ENCODE peak calls at places on chromosomes 6 and 20, in eight cellular contexts. One of them, this sample, is unnamed.

GRCh38 chr20:4383966-4384365 is 337.7 kb upstream of the PRND start:
- DNase-seq in pons: no peak
- DNase-seq in activated naive CD4-positive, alpha-beta T cell treated with anti-CD3 and anti-CD28 coated beads, Interleukin-2, amount 10 ng/mL, durations not matched to agents 7 days and 5 days: no peak
- DNase-seq in SJSA1: no peak
- DNase-seq in fibroblast of mammary gland: peak
- DNase-seq in LoVo: no peak
- DNase-seq in T follicular helper cell: no peak
- DNase-seq in GM12865: no peak
- DNase-seq in this sample: no peak

GRCh38 chr20:10427060-10427692 is 6.8 kb downstream of the MKKS start:
- DNase-seq in T follicular helper cell: peak
- DNase-seq in LoVo: peak
- DNase-seq in pons: peak
- DNase-seq in fibroblast of mammary gland: peak
- DNase-seq in SJSA1: peak
- DNase-seq in activated naive CD4-positive, alpha-beta T cell treated with anti-CD3 and anti-CD28 coated beads, Interleukin-2, amount 10 ng/mL, durations not matched to agents 7 days and 5 days: peak
- DNase-seq in GM12865: peak
- DNase-seq in this sample: peak

GRCh38 chr6:86937219-86938079 is at the start of gene HTR1E:
- DNase-seq in T follicular helper cell: no peak
- DNase-seq in LoVo: no peak
- DNase-seq in fibroblast of mammary gland: peak
- DNase-seq in pons: no peak
- DNase-seq in SJSA1: peak
- DNase-seq in GM12865: peak
- DNase-seq in activated naive CD4-positive, alpha-beta T cell treated with anti-CD3 and anti-CD28 coated beads, Interleukin-2, amount 10 ng/mL, durations not matched to agents 7 days and 5 days: no peak
- DNase-seq in this sample: peak

GRCh38 chr20:63312690-63313348 is 19.8 kb downstream of the COL20A1 start:
- DNase-seq in T follicular helper cell: no peak
- DNase-seq in fibroblast of mammary gland: no peak
- DNase-seq in pons: no peak
- DNase-seq in LoVo: no peak
- DNase-seq in SJSA1: no peak
- DNase-seq in activated naive CD4-positive, alpha-beta T cell treated with anti-CD3 and anti-CD28 coated beads, Interleukin-2, amount 10 ng/mL, durations not matched to agents 7 days and 5 days: no peak
- DNase-seq in GM12865: no peak
- DNase-seq in this sample: no peak

GRCh38 chr20:6703047-6703446 is 64.4 kb upstream of the BMP2 start:
- DNase-seq in SJSA1: no peak
- DNase-seq in fibroblast of mammary gland: no peak
- DNase-seq in activated naive CD4-positive, alpha-beta T cell treated with anti-CD3 and anti-CD28 coated beads, Interleukin-2, amount 10 ng/mL, durations not matched to agents 7 days and 5 days: no peak
- DNase-seq in LoVo: no peak
- DNase-seq in T follicular helper cell: no peak
- DNase-seq in pons: no peak
- DNase-seq in GM12865: no peak
- DNase-seq in this sample: no peak

GRCh38 chr6:6723792-6724318 is 135.3 kb downstream of the LY86 start:
- DNase-seq in fibroblast of mammary gland: peak
- DNase-seq in LoVo: peak
- DNase-seq in GM12865: no peak
- DNase-seq in pons: peak
- DNase-seq in T follicular helper cell: no peak
- DNase-seq in activated naive CD4-positive, alpha-beta T cell treated with anti-CD3 and anti-CD28 coated beads, Interleukin-2, amount 10 ng/mL, durations not matched to agents 7 days and 5 days: no peak
- DNase-seq in SJSA1: no peak
- DNase-seq in this sample: no peak

GRCh38 chr20:62595491-62595890 is 46.8 kb upstream of the SLCO4A1 start:
- DNase-seq in fibroblast of mammary gland: peak
- DNase-seq in SJSA1: no peak
- DNase-seq in activated naive CD4-positive, alpha-beta T cell treated with anti-CD3 and anti-CD28 coated beads, Interleukin-2, amount 10 ng/mL, durations not matched to agents 7 days and 5 days: peak
- DNase-seq in T follicular helper cell: no peak
- DNase-seq in LoVo: peak
- DNase-seq in pons: no peak
- DNase-seq in GM12865: no peak
- DNase-seq in this sample: no peak

GRCh38 chr6:51112731-51113130 is 294.1 kb downstream of the TFAP2B start:
- DNase-seq in pons: no peak
- DNase-seq in activated naive CD4-positive, alpha-beta T cell treated with anti-CD3 and anti-CD28 coated beads, Interleukin-2, amount 10 ng/mL, durations not matched to agents 7 days and 5 days: no peak
- DNase-seq in fibroblast of mammary gland: peak
- DNase-seq in SJSA1: no peak
- DNase-seq in T follicular helper cell: no peak
- DNase-seq in GM12865: no peak
- DNase-seq in LoVo: no peak
- DNase-seq in this sample: no peak

GRCh38 chr20:5918856-5919633 is 31.3 kb downstream of the TRMT6 start:
- DNase-seq in GM12865: peak
- DNase-seq in pons: no peak
- DNase-seq in activated naive CD4-positive, alpha-beta T cell treated with anti-CD3 and anti-CD28 coated beads, Interleukin-2, amount 10 ng/mL, durations not matched to agents 7 days and 5 days: peak
- DNase-seq in SJSA1: peak
- DNase-seq in LoVo: peak
- DNase-seq in fibroblast of mammary gland: peak
- DNase-seq in T follicular helper cell: peak
- DNase-seq in this sample: no peak

GRCh38 chr20:35601990-35602389 is 13.6 kb upstream of the SPAG4 start:
- DNase-seq in fibroblast of mammary gland: no peak
- DNase-seq in pons: no peak
- DNase-seq in GM12865: no peak
- DNase-seq in SJSA1: no peak
- DNase-seq in T follicular helper cell: no peak
- DNase-seq in LoVo: no peak
- DNase-seq in activated naive CD4-positive, alpha-beta T cell treated with anti-CD3 and anti-CD28 coated beads, Interleukin-2, amount 10 ng/mL, durations not matched to agents 7 days and 5 days: peak
- DNase-seq in this sample: no peak

GRCh38 chr6:142478117-142478516 is 176.3 kb downstream of the ADGRG6 start:
- DNase-seq in fibroblast of mammary gland: peak
- DNase-seq in LoVo: no peak
- DNase-seq in activated naive CD4-positive, alpha-beta T cell treated with anti-CD3 and anti-CD28 coated beads, Interleukin-2, amount 10 ng/mL, durations not matched to agents 7 days and 5 days: peak
- DNase-seq in SJSA1: no peak
- DNase-seq in T follicular helper cell: no peak
- DNase-seq in pons: no peak
- DNase-seq in GM12865: peak
- DNase-seq in this sample: peak

GRCh38 chr20:61671559-61671958 is 394.1 kb downstream of the TAF4 start:
- DNase-seq in LoVo: no peak
- DNase-seq in fibroblast of mammary gland: no peak
- DNase-seq in activated naive CD4-positive, alpha-beta T cell treated with anti-CD3 and anti-CD28 coated beads, Interleukin-2, amount 10 ng/mL, durations not matched to agents 7 days and 5 days: no peak
- DNase-seq in T follicular helper cell: no peak
- DNase-seq in GM12865: no peak
- DNase-seq in pons: no peak
- DNase-seq in SJSA1: no peak
- DNase-seq in this sample: no peak

GRCh38 chr6:142838821-142839685 is 105.9 kb downstream of the HIVEP2 start:
- DNase-seq in fibroblast of mammary gland: peak
- DNase-seq in GM12865: peak
- DNase-seq in LoVo: peak
- DNase-seq in T follicular helper cell: no peak
- DNase-seq in pons: no peak
- DNase-seq in activated naive CD4-positive, alpha-beta T cell treated with anti-CD3 and anti-CD28 coated beads, Interleukin-2, amount 10 ng/mL, durations not matched to agents 7 days and 5 days: no peak
- DNase-seq in SJSA1: no peak
- DNase-seq in this sample: no peak

This sample was measured in WERI-Rb-1.